ENCODE peak calls at places on chromosomes 11 and 22, in nine cellular contexts. N is GM12878, U is breast epithelium, S is prostate gland, M is transverse colon, D is suprapubic skin, X is spleen, B is GM23338, A is HL-60. H is an unnamed sample.

GRCh38 chr11:21921151-21921550 is 271.7 kb upstream of the ANO5 start:
- DNase-seq in N (no peak), U (no peak), S (no peak), M (no peak), D (no peak), X (no peak), B (no peak), A (no peak), H (no peak)

GRCh38 chr11:112157274-112157766 is 6.6 kb downstream of the IL18 start:
- DNase-seq in N (no peak), U (peak), S (no peak), M (no peak), D (no peak), X (no peak), B (no peak), A (peak), H (no peak)

GRCh38 chr11:63719987-63720386 is 38.7 kb downstream of the RTN3 start:
- DNase-seq in N (no peak), U (no peak), S (no peak), M (no peak), D (no peak), X (no peak), B (no peak), A (no peak), H (no peak)

GRCh38 chr11:66264893-66265292 is 3.5 kb upstream of the RAB1B start:
- DNase-seq in N (no peak), U (no peak), S (no peak), M (peak), D (no peak), X (peak), B (peak), A (peak), H (no peak)

GRCh38 chr22:44102121-44102520 is 78.0 kb downstream of the PARVB start:
- DNase-seq in N (no peak), U (no peak), S (no peak), M (no peak), D (no peak), X (peak), B (no peak), A (no peak), H (no peak)

GRCh38 chr22:36872866-36873498 is 12.2 kb downstream of the NCF4 start:
- DNase-seq in N (no peak), U (no peak), S (no peak), M (no peak), D (no peak), X (no peak), B (no peak), A (no peak), H (no peak)

GRCh38 chr11:61361237-61361636 is 445 bp downstream of the CYB561A3 start:
- DNase-seq in N (no peak), U (no peak), S (no peak), M (no peak), D (no peak), X (no peak), B (peak), A (no peak), H (no peak)

GRCh38 chr11:35305670-35306382 is 113.5 kb downstream of the SLC1A2 start:
- DNase-seq in N (no peak), U (no peak), S (peak), M (peak), D (no peak), X (no peak), B (peak), A (peak), H (no peak)

GRCh38 chr11:73784080-73784634 is 3.5 kb upstream of the MRPL48 start:
- DNase-seq in N (no peak), U (no peak), S (no peak), M (no peak), D (no peak), X (no peak), B (peak), A (peak), H (no peak)

GRCh38 chr11:123404626-123405025 is 25.4 kb upstream of the GRAMD1B start:
- DNase-seq in N (no peak), U (no peak), S (no peak), M (no peak), D (no peak), X (no peak), B (no peak), A (no peak), H (no peak)

GRCh38 chr11:16945671-16946469 is 68.3 kb downstream of the PLEKHA7 start:
- DNase-seq in N (peak), U (peak), S (peak), M (peak), D (no peak), X (peak), B (peak), A (peak), H (no peak)

GRCh38 chr22:35315855-35316745 is 16.4 kb downstream of the TOM1 start:
- DNase-seq in N (no peak), U (peak), S (peak), M (no peak), D (peak), X (peak), B (no peak), A (no peak), H (no peak)

GRCh38 chr11:62133328-62134065 is 9.7 kb downstream of the INCENP start:
- DNase-seq in N (no peak), U (no peak), S (no peak), M (no peak), D (no peak), X (no peak), B (no peak), A (no peak), H (no peak)

GRCh38 chr11:43282607-43283440 is 29.0 kb upstream of the API5 start:
- DNase-seq in N (no peak), U (no peak), S (no peak), M (peak), D (no peak), X (peak), B (peak), A (peak), H (no peak)

GRCh38 chr22:40498454-40499186 is 128.2 kb downstream of the SGSM3 start:
- DNase-seq in N (no peak), U (no peak), S (no peak), M (no peak), D (no peak), X (no peak), B (peak), A (no peak), H (no peak)

GRCh38 chr11:8326337-8326736 is 62.7 kb upstream of the LMO1 start:
- DNase-seq in N (no peak), U (no peak), S (no peak), M (no peak), D (no peak), X (no peak), B (no peak), A (no peak), H (no peak)

GRCh38 chr22:49645791-49646550 is 181.7 kb downstream of the BRD1 start:
- DNase-seq in N (no peak), U (no peak), S (no peak), M (no peak), D (no peak), X (no peak), B (no peak), A (no peak), H (no peak)

GRCh38 chr11:112318661-112319060 is 58.0 kb upstream of the PLET1 start:
- DNase-seq in N (no peak), U (no peak), S (no peak), M (no peak), D (no peak), X (no peak), B (no peak), A (no peak), H (no peak)

GRCh38 chr11:120224872-120225371 is 14.1 kb downstream of the OAF start:
- DNase-seq in N (no peak), U (no peak), S (no peak), M (no peak), D (no peak), X (peak), B (no peak), A (peak), H (peak)

GRCh38 chr11:67062526-67063373 is 6.1 kb downstream of the RHOD start:
- DNase-seq in N (no peak), U (no peak), S (no peak), M (no peak), D (no peak), X (no peak), B (no peak), A (no peak), H (no peak)

GRCh38 chr11:129295746-129296145 is 79.9 kb upstream of the BARX2 start:
- DNase-seq in N (no peak), U (no peak), S (no peak), M (no peak), D (no peak), X (no peak), B (no peak), A (no peak), H (no peak)

GRCh38 chr22:23777776-23778575 is 5.3 kb downstream of the MMP11 start:
- DNase-seq in N (no peak), U (no peak), S (no peak), M (no peak), D (no peak), X (no peak), B (no peak), A (no peak), H (no peak)

GRCh38 chr22:44802956-44803355 is 50.6 kb downstream of the ARHGAP8 start:
- DNase-seq in N (no peak), U (no peak), S (no peak), M (no peak), D (no peak), X (no peak), B (no peak), A (no peak), H (no peak)

GRCh38 chr11:1232328-1233321 is 9.8 kb downstream of the MUC5B start:
- DNase-seq in N (no peak), U (no peak), S (no peak), M (peak), D (peak), X (peak), B (no peak), A (no peak), H (peak)

GRCh38 chr22:48644108-48644507 is 1183.6 kb downstream of the BRD1 start:
- DNase-seq in N (no peak), U (no peak), S (no peak), M (no peak), D (no peak), X (no peak), B (no peak), A (no peak), H (no peak)

GRCh38 chr11:5317301-5317700 is 6.8 kb downstream of the OR51B2 start:
- DNase-seq in N (no peak), U (no peak), S (no peak), M (no peak), D (no peak), X (no peak), B (no peak), A (no peak), H (no peak)

GRCh38 chr22:47052236-47053012 is 290.0 kb downstream of the TBC1D22A start:
- DNase-seq in N (no peak), U (no peak), S (no peak), M (no peak), D (no peak), X (peak), B (no peak), A (no peak), H (no peak)

GRCh38 chr11:60786811-60787567 is 1.9 kb downstream of the MS4A10 start:
- DNase-seq in N (no peak), U (no peak), S (no peak), M (peak), D (no peak), X (peak), B (no peak), A (no peak), H (no peak)

GRCh38 chr22:50190182-50190951 is 4.7 kb downstream of the TRABD start:
- DNase-seq in N (peak), U (peak), S (peak), M (peak), D (peak), X (peak), B (peak), A (peak), H (peak)

GRCh38 chr11:122023614-122024250 is 92.3 kb downstream of the BLID start:
- DNase-seq in N (no peak), U (no peak), S (no peak), M (no peak), D (no peak), X (no peak), B (no peak), A (no peak), H (no peak)
- TF ChIP-seq CTCF in N (no peak), U (no peak), S (no peak), M (no peak), D (peak), X (no peak), B (no peak), A (no peak), H (no peak)

GRCh38 chr11:118907749-118908106 is 18.0 kb downstream of the BCL9L start:
- DNase-seq in N (no peak), U (no peak), S (no peak), M (no peak), D (no peak), X (no peak), B (peak), A (no peak), H (no peak)
- H3K4me3 ChIP-seq in N (no peak), U (peak), S (no peak), M (no peak), D (peak), X (no peak), B (peak), A (no peak), H (no peak)

DNA sequence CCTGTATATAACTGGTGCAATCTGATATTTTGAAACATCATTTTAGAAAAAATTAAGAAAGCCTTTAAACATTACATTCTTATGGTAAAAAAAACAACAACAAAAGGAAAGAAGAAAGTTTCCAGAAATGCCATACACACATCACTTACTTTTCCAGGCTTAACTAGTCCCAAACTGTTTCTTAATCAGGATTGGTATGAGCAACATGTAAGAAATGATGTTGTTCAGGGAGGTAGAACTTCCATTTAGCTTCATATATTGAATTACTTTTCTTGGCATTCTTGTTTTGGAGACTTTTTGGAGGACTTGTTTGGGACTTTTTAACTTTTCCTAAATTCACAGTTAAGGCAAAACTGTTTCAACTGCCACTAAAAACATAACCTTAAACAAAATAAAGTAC is 791.5 kb downstream of the METTL15 start:
- DNase-seq in N (no peak), U (no peak), S (no peak), M (no peak), D (no peak), X (no peak), B (no peak), A (no peak), H (no peak)
- TF ChIP-seq POLR2AphosphoS5 in N (no peak), U (no peak), S (no peak), M (no peak), D (no peak), X (no peak), B (no peak), A (no peak), H (no peak)

GRCh38 chr22:19853879-19854777 is 546 bp downstream of the GNB1L start:
- DNase-seq in N (no peak), U (peak), S (no peak), M (no peak), D (no peak), X (peak), B (no peak), A (no peak), H (peak)

GRCh38 chr22:19857382-19857781 is 2.7 kb upstream of the GNB1L start:
- DNase-seq in N (no peak), U (no peak), S (no peak), M (no peak), D (no peak), X (no peak), B (no peak), A (no peak), H (no peak)

GRCh38 chr22:19855504-19856409 is 1.1 kb upstream of the GNB1L start:
- DNase-seq in N (peak), U (peak), S (no peak), M (peak), D (no peak), X (peak), B (peak), A (peak), H (peak)

GRCh38 chr22:19853058-19853878 is 1.4 kb downstream of the GNB1L start:
- DNase-seq in N (no peak), U (no peak), S (no peak), M (no peak), D (no peak), X (no peak), B (no peak), A (no peak), H (no peak)

GRCh38 chr22:19854778-19855503 is at the start of the genes GNB1L and RTL10:
- DNase-seq in N (peak), U (peak), S (peak), M (peak), D (peak), X (peak), B (peak), A (peak), H (peak)
- TF ChIP-seq CTCF in N (peak), U (no peak), S (peak), M (no peak), D (no peak), X (peak), B (peak), A (no peak), H (no peak)

DNA sequence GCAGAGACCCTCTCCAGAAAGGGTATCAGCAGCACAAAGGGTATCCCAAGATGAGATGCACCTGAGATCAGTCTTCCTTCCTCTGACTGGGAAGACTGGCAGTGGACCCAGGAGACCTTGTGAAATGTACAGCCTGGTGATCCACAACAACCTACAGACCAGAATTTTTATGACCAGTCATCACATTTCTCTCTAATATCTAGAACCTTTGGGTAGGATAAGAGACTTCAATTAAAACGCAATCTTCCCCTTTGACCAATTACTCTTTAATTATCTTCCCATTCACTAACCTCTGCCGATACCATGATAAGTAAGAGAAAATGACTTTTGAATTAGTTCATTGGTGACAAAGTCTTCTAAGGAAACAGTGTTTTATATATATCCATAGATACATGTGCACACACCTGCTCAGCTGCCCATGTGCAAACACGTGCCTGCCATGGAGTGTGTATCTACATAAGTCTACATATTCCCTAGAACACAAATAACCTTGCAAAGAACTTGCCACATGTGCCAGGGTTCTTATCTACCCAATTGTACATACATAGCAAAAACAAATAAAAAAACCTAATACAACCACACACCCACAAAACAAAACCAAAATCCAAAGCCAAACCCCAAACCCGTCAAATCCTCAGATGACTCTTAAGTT is 44.2 kb upstream of the SLC5A1 start:
- DNase-seq in N (no peak), U (no peak), S (no peak), M (no peak), D (no peak), X (no peak), B (no peak), A (no peak), H (no peak)
- H3K4me3 ChIP-seq in N (no peak), U (no peak), S (no peak), M (no peak), D (no peak), X (no peak), B (no peak), A (no peak), H (no peak)

DNA sequence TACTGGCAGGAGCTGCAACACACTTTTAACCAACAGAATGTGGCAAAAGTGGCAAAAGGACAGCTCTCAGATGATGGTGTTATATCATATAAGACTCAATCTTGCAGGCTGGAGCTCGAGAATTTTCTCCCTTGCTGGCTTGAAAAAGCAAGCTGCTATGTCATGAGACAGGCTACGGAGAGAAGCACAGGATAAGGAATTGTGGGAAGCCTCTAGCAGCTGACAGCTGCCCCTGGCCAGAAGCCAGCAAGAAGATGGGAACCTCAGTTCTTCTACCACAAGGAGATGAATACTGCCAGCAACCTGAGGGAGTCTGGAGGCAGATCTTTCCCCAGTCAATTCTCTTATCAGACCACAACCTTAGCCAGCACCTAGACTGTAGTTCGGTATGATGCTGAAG is 24.6 kb downstream of the FXYD6 start:
- DNase-seq in N (no peak), U (peak), S (no peak), M (no peak), D (no peak), X (no peak), B (no peak), A (no peak), H (no peak)
- TF ChIP-seq POLR2AphosphoS5 in N (no peak), U (no peak), S (no peak), M (no peak), D (no peak), X (no peak), B (no peak), A (no peak), H (no peak)

DNA sequence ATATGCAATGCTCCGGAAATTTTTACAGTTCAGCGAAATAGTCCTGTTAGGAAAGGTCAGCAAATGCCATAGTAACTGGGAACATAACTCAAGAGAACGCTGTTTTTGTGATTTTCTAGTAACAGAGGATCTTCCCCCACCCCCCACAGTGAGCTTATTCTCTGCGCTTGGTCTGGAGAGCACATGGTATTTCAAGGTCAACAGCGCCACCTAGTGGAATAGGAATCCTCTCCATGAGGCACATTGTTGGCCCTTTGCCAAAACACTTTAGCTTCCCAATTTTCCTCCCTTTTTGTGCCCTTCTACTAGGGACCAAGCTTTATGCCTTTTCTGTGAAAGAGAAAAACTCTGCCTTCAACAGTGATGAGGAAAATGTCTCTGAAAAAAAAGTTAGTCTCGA is 13.2 kb upstream of the OR4C12 start:
- DNase-seq in N (no peak), U (no peak), S (peak), M (no peak), D (no peak), X (no peak), B (peak), A (peak), H (no peak)
- TF ChIP-seq CTCF in N (peak), U (no peak), S (peak), M (no peak), D (no peak), X (peak), B (peak), A (no peak), H (peak)